ENCODE peak calls at places on chromosomes 16 and 17, in four cellular contexts. V is T-cell; F is stimulated activated CD4-positive, alpha-beta T cell treated with anti-CD3 and anti-CD28 coated beads, Interleukin-15, amount 100 ng/mL, for 48 hours; D is IMR-90. X is an unnamed sample.
A peak's percentile ranks its signal among the peaks of the same experiment; 100 is the strongest.

GRCh38 chr16:85514295-85514600 is 98.9 kb upstream of the GSE1 start:
- DNase-seq in V (no peak), F (no peak), D (peak; percentile 68), X (no peak)

GRCh38 chr16:73732143-73732542 is 564.5 kb upstream of the PSMD7 start:
- DNase-seq in V (no peak), F (no peak), D (no peak), X (no peak)

GRCh38 chr17:21066394-21066793 is 23.6 kb upstream of the USP22 start:
- DNase-seq in V (no peak), F (no peak), D (no peak), X (no peak)

GRCh38 chr17:8420041-8420934 is 15.4 kb upstream of the NDEL1 start:
- DNase-seq in V (no peak), F (no peak), D (peak; percentile 52), X (peak; percentile 17)

GRCh38 chr17:73532441-73532901 is 111.8 kb downstream of the SDK2 start:
- DNase-seq in V (no peak), F (no peak), D (no peak), X (no peak)

GRCh38 chr17:49409066-49409465 is 5.6 kb downstream of the PHB1 start:
- DNase-seq in V (no peak), F (no peak), D (no peak), X (no peak)

GRCh38 chr17:1959871-1960569 is 65.1 kb downstream of the RTN4RL1 start:
- DNase-seq in V (no peak), F (no peak), D (peak; percentile 61), X (no peak)

GRCh38 chr16:70433456-70434103 is 5.3 kb downstream of the ST3GAL2 start:
- DNase-seq in V (no peak), F (no peak), D (peak; percentile 87), X (no peak)

GRCh38 chr16:70726869-70727494 is 41.1 kb upstream of the MTSS2 start:
- DNase-seq in V (no peak), F (no peak), D (no peak), X (no peak)

GRCh38 chr17:45038771-45039634 is 12.4 kb downstream of the DCAKD start:
- DNase-seq in V (no peak), F (no peak), D (no peak), X (no peak)

GRCh38 chr16:28943281-28943680 is 7.5 kb upstream of the NFATC2IP start:
- DNase-seq in V (no peak), F (no peak), D (no peak), X (no peak)

GRCh38 chr17:36947922-36948716 is 635 bp upstream of the AATF start:
- DNase-seq in V (no peak), F (no peak), D (no peak), X (no peak)

GRCh38 chr16:6066601-6067000 is 969.0 kb upstream of the EEF2KMT start:
- DNase-seq in V (no peak), F (no peak), D (no peak), X (no peak)

GRCh38 chr17:35695613-35696012 is 35.8 kb upstream of the RASL10B start:
- DNase-seq in V (no peak), F (no peak), D (no peak), X (no peak)

GRCh38 chr16:51524555-51525373 is 373.7 kb upstream of the SALL1 start:
- DNase-seq in V (no peak), F (no peak), D (peak; percentile 75), X (no peak)

GRCh38 chr17:7582401-7583252 is 1.0 kb upstream of the MPDU1 start:
- DNase-seq in V (no peak), F (no peak), D (no peak), X (no peak)

GRCh38 chr16:8885674-8886592 is 3.8 kb downstream of the LITAFD start:
- DNase-seq in V (no peak), F (no peak), D (peak; percentile 51), X (peak; percentile 8)

GRCh38 chr16:23597003-23597756 is 1.1 kb upstream of the NDUFAB1 start:
- DNase-seq in V (no peak), F (no peak), D (no peak), X (peak; percentile 18)

GRCh38 chr17:45086346-45086745 is 25.2 kb downstream of the NMT1 start:
- DNase-seq in V (no peak), F (no peak), D (no peak), X (no peak)

GRCh38 chr17:44557653-44558285 is 485 bp downstream of the FZD2 start:
- DNase-seq in V (no peak), F (peak; percentile 9), D (peak; percentile 72), X (peak; percentile 44)

GRCh38 chr17:17289701-17290100 is 8.7 kb upstream of the COPS3 start:
- DNase-seq in V (no peak), F (no peak), D (no peak), X (no peak)

GRCh38 chr17:78179372-78179771 is 7.5 kb downstream of the TK1 start:
- DNase-seq in V (no peak), F (no peak), D (peak; percentile 74), X (no peak)

GRCh38 chr17:1030684-1031557 is 34.0 kb downstream of the TIMM22 start:
- DNase-seq in V (no peak), F (no peak), D (no peak), X (no peak)

GRCh38 chr17:56593073-56593740 is at the start of gene NOG:
- DNase-seq in V (peak; percentile 53), F (peak; percentile 3), D (peak; percentile 54), X (peak; percentile 44)

GRCh38 chr17:67544364-67544763 is 167.3 kb downstream of the PITPNC1 start:
- DNase-seq in V (no peak), F (no peak), D (no peak), X (no peak)

GRCh38 chr16:12539185-12539929 is 264.3 kb downstream of the CPPED1 start:
- DNase-seq in V (no peak), F (peak; percentile 58), D (peak; percentile 80), X (no peak)

GRCh38 chr17:63698381-63698885 is 1.5 kb downstream of the LIMD2 start:
- DNase-seq in V (no peak), F (no peak), D (no peak), X (no peak)

GRCh38 chr17:4956493-4957061 is 5.7 kb downstream of the ENO3 start:
- DNase-seq in V (no peak), F (no peak), D (no peak), X (no peak)

GRCh38 chr17:61757168-61757567 is 106.2 kb downstream of the BRIP1 start:
- DNase-seq in V (no peak), F (no peak), D (no peak), X (no peak)

GRCh38 chr16:89704281-89704680 is 2.8 kb upstream of the SPATA2L start:
- DNase-seq in V (no peak), F (no peak), D (no peak), X (no peak)

GRCh38 chr16:4172070-4172469 is 55.8 kb upstream of the ADCY9 start:
- DNase-seq in V (no peak), F (no peak), D (peak; percentile 86), X (peak; percentile 51)

GRCh38 chr17:70205386-70205785 is 36.1 kb downstream of the KCNJ2 start:
- DNase-seq in V (no peak), F (no peak), D (no peak), X (no peak)

GRCh38 chr17:35170968-35171771 is 23.0 kb downstream of the SLC35G3 start:
- DNase-seq in V (peak; percentile 37), F (no peak), D (peak; percentile 15), X (no peak)

GRCh38 chr17:81398170-81398854 is 3.1 kb downstream of the BAHCC1 start:
- DNase-seq in V (no peak), F (no peak), D (peak; percentile 49), X (no peak)

GRCh38 chr16:50478773-50479149 is 69.4 kb upstream of the NKD1 start:
- DNase-seq in V (no peak), F (no peak), D (no peak), X (no peak)

GRCh38 chr16:58028541-58029070 is 3.1 kb downstream of the MMP15 start:
- DNase-seq in V (no peak), F (no peak), D (no peak), X (no peak)

GRCh38 chr17:59154721-59155438 is at the start of gene SKA2:
- DNase-seq in V (peak; percentile 94), F (peak; percentile 96), D (no peak), X (peak; percentile 99)

GRCh38 chr17:54900457-54901229 is at the start of gene TOM1L1:
- DNase-seq in V (no peak), F (peak; percentile 6), D (peak; percentile 46), X (peak; percentile 79)

X was measured in NCI-H226.